ENCODE peak calls at places on chromosomes 4 and X, in eight cellular contexts. One of them, this sample, is unnamed.
A peak's percentile ranks its signal among the peaks of the same experiment; 100 is the strongest.

GRCh38 chr4:147901388-147901787 is 169.5 kb downstream of the ARHGAP10 start:
- DNase-seq in non-pigmented ciliary epithelial cell: no peak
- DNase-seq in suprapubic skin: no peak
- DNase-seq in activated CD8-positive, alpha-beta memory T cell treated with anti-CD3 and anti-CD28 coated beads, Interleukin-2, amount 50 U/mL, for 48 hours: no peak
- DNase-seq in H54: no peak
- DNase-seq in CD4-positive, alpha-beta T cell: no peak
- DNase-seq in upper lobe of right lung: no peak
- DNase-seq in neural crest cell: no peak
- DNase-seq in this sample: no peak

GRCh38 chr4:2936773-2937145 is 26.4 kb downstream of the NOP14 start:
- DNase-seq in activated CD8-positive, alpha-beta memory T cell treated with anti-CD3 and anti-CD28 coated beads, Interleukin-2, amount 50 U/mL, for 48 hours: peak; percentile 83
- DNase-seq in H54: peak; percentile 47
- DNase-seq in suprapubic skin: peak; percentile 71
- DNase-seq in non-pigmented ciliary epithelial cell: no peak
- DNase-seq in upper lobe of right lung: peak; percentile 60
- DNase-seq in CD4-positive, alpha-beta T cell: no peak
- DNase-seq in neural crest cell: no peak
- DNase-seq in this sample: no peak

GRCh38 chrX:129831486-129831885 is 12.2 kb downstream of the ZDHHC9 start:
- DNase-seq in neural crest cell: no peak
- DNase-seq in activated CD8-positive, alpha-beta memory T cell treated with anti-CD3 and anti-CD28 coated beads, Interleukin-2, amount 50 U/mL, for 48 hours: no peak
- DNase-seq in non-pigmented ciliary epithelial cell: no peak
- DNase-seq in H54: no peak
- DNase-seq in upper lobe of right lung: no peak
- DNase-seq in suprapubic skin: no peak
- DNase-seq in CD4-positive, alpha-beta T cell: no peak
- DNase-seq in this sample: no peak

GRCh38 chr4:152996672-152997071 is 60.5 kb downstream of the FHDC1 start:
- DNase-seq in activated CD8-positive, alpha-beta memory T cell treated with anti-CD3 and anti-CD28 coated beads, Interleukin-2, amount 50 U/mL, for 48 hours: no peak
- DNase-seq in CD4-positive, alpha-beta T cell: no peak
- DNase-seq in upper lobe of right lung: no peak
- DNase-seq in suprapubic skin: no peak
- DNase-seq in non-pigmented ciliary epithelial cell: no peak
- DNase-seq in H54: no peak
- DNase-seq in neural crest cell: no peak
- DNase-seq in this sample: no peak

GRCh38 chr4:172521171-172521570 is 647.4 kb upstream of the GALNT7 start:
- DNase-seq in neural crest cell: no peak
- DNase-seq in suprapubic skin: no peak
- DNase-seq in CD4-positive, alpha-beta T cell: no peak
- DNase-seq in H54: no peak
- DNase-seq in upper lobe of right lung: no peak
- DNase-seq in non-pigmented ciliary epithelial cell: no peak
- DNase-seq in activated CD8-positive, alpha-beta memory T cell treated with anti-CD3 and anti-CD28 coated beads, Interleukin-2, amount 50 U/mL, for 48 hours: no peak
- DNase-seq in this sample: no peak

GRCh38 chr4:69823481-69824186 is 36.3 kb downstream of the SULT1E1 start:
- DNase-seq in non-pigmented ciliary epithelial cell: peak; percentile 11
- DNase-seq in upper lobe of right lung: peak; percentile 76
- DNase-seq in activated CD8-positive, alpha-beta memory T cell treated with anti-CD3 and anti-CD28 coated beads, Interleukin-2, amount 50 U/mL, for 48 hours: no peak
- DNase-seq in H54: no peak
- DNase-seq in CD4-positive, alpha-beta T cell: peak; percentile 49
- DNase-seq in neural crest cell: no peak
- DNase-seq in suprapubic skin: no peak
- DNase-seq in this sample: no peak

GRCh38 chr4:109424093-109424818 is 9.4 kb upstream of the SEC24B start:
- DNase-seq in upper lobe of right lung: no peak
- DNase-seq in neural crest cell: no peak
- DNase-seq in non-pigmented ciliary epithelial cell: no peak
- DNase-seq in activated CD8-positive, alpha-beta memory T cell treated with anti-CD3 and anti-CD28 coated beads, Interleukin-2, amount 50 U/mL, for 48 hours: no peak
- DNase-seq in CD4-positive, alpha-beta T cell: no peak
- DNase-seq in suprapubic skin: no peak
- DNase-seq in H54: no peak
- DNase-seq in this sample: no peak

GRCh38 chrX:114964374-114964773 is 53.0 kb downstream of the IL13RA2 start:
- DNase-seq in neural crest cell: no peak
- DNase-seq in activated CD8-positive, alpha-beta memory T cell treated with anti-CD3 and anti-CD28 coated beads, Interleukin-2, amount 50 U/mL, for 48 hours: no peak
- DNase-seq in H54: no peak
- DNase-seq in CD4-positive, alpha-beta T cell: no peak
- DNase-seq in suprapubic skin: no peak
- DNase-seq in non-pigmented ciliary epithelial cell: peak; percentile 8
- DNase-seq in upper lobe of right lung: no peak
- DNase-seq in this sample: no peak

GRCh38 chrX:67503004-67503403 is 40.8 kb upstream of the AR start:
- DNase-seq in neural crest cell: no peak
- DNase-seq in activated CD8-positive, alpha-beta memory T cell treated with anti-CD3 and anti-CD28 coated beads, Interleukin-2, amount 50 U/mL, for 48 hours: no peak
- DNase-seq in suprapubic skin: no peak
- DNase-seq in non-pigmented ciliary epithelial cell: no peak
- DNase-seq in H54: no peak
- DNase-seq in CD4-positive, alpha-beta T cell: no peak
- DNase-seq in upper lobe of right lung: no peak
- DNase-seq in this sample: no peak

GRCh38 chrX:123740006-123740405 is 7.2 kb upstream of the THOC2 start:
- DNase-seq in activated CD8-positive, alpha-beta memory T cell treated with anti-CD3 and anti-CD28 coated beads, Interleukin-2, amount 50 U/mL, for 48 hours: no peak
- DNase-seq in CD4-positive, alpha-beta T cell: no peak
- DNase-seq in suprapubic skin: no peak
- DNase-seq in upper lobe of right lung: no peak
- DNase-seq in non-pigmented ciliary epithelial cell: no peak
- DNase-seq in H54: no peak
- DNase-seq in neural crest cell: no peak
- DNase-seq in this sample: no peak

GRCh38 chr4:156193116-156193515 is 239.4 kb upstream of the CTSO start:
- DNase-seq in CD4-positive, alpha-beta T cell: no peak
- DNase-seq in H54: no peak
- DNase-seq in activated CD8-positive, alpha-beta memory T cell treated with anti-CD3 and anti-CD28 coated beads, Interleukin-2, amount 50 U/mL, for 48 hours: no peak
- DNase-seq in neural crest cell: no peak
- DNase-seq in non-pigmented ciliary epithelial cell: no peak
- DNase-seq in suprapubic skin: no peak
- DNase-seq in upper lobe of right lung: no peak
- DNase-seq in this sample: no peak

GRCh38 chr4:140020457-140021361 is 133.3 kb downstream of the MAML3 start:
- DNase-seq in non-pigmented ciliary epithelial cell: no peak
- DNase-seq in neural crest cell: no peak
- DNase-seq in activated CD8-positive, alpha-beta memory T cell treated with anti-CD3 and anti-CD28 coated beads, Interleukin-2, amount 50 U/mL, for 48 hours: no peak
- DNase-seq in upper lobe of right lung: no peak
- DNase-seq in suprapubic skin: no peak
- DNase-seq in CD4-positive, alpha-beta T cell: no peak
- DNase-seq in H54: no peak
- DNase-seq in this sample: no peak